ENCODE peak calls at places on chromosomes 13 and 19, in ten cellular contexts. I, U, M, V, O, X, G, J, Z and D are unnamed samples.

GRCh38 chr13:110981379-110981778 is 66.5 kb upstream of the ANKRD10 start:
- DNase-seq in I (no peak), U (no peak), M (no peak), V (no peak), O (no peak), X (no peak), G (no peak), J (no peak), Z (no peak), D (no peak)

GRCh38 chr13:59332966-59333365 is 830.8 kb downstream of the DIAPH3 start:
- DNase-seq in I (no peak), U (no peak), M (no peak), V (no peak), O (no peak), X (no peak), G (no peak), J (no peak), Z (no peak), D (no peak)

GRCh38 chr13:78806457-78806856 is 147.5 kb upstream of the OBI1 start:
- DNase-seq in I (peak; percentile 1), U (no peak), M (no peak), V (no peak), O (no peak), X (no peak), G (no peak), J (no peak), Z (no peak), D (no peak)

GRCh38 chr19:18059902-18060301 is 26.8 kb downstream of the IL12RB1 start:
- DNase-seq in I (no peak), U (no peak), M (no peak), V (no peak), O (no peak), X (no peak), G (no peak), J (no peak), Z (no peak), D (no peak)

GRCh38 chr13:80463673-80464352 is 122.9 kb upstream of the SPRY2 start:
- DNase-seq in I (peak; percentile 43), U (no peak), M (no peak), V (no peak), O (no peak), X (no peak), G (peak; percentile 12), J (no peak), Z (no peak), D (no peak)

GRCh38 chr19:55460670-55461258 is 678 bp downstream of the ISOC2 start:
- DNase-seq in I (peak; percentile 96), U (peak; percentile 87), M (peak; percentile 83), V (peak; percentile 91), O (peak; percentile 84), X (peak; percentile 86), G (peak; percentile 90), J (peak; percentile 83), Z (peak; percentile 93), D (peak; percentile 67)

GRCh38 chr13:94765814-94766213 is 53.5 kb upstream of the SOX21 start:
- DNase-seq in I (no peak), U (no peak), M (no peak), V (no peak), O (no peak), X (no peak), G (no peak), J (no peak), Z (no peak), D (no peak)

GRCh38 chr13:45595968-45596367 is 19.6 kb downstream of the ERICH6B start:
- DNase-seq in I (peak; percentile 14), U (no peak), M (no peak), V (no peak), O (no peak), X (no peak), G (no peak), J (no peak), Z (no peak), D (peak; percentile 7)

GRCh38 chr13:29457299-29457698 is 138.2 kb downstream of the SLC7A1 start:
- DNase-seq in I (peak; percentile 92), U (no peak), M (no peak), V (no peak), O (no peak), X (no peak), G (no peak), J (no peak), Z (no peak), D (peak; percentile 84)

GRCh38 chr13:44734204-44734707 is 158.1 kb upstream of the TSC22D1 start:
- DNase-seq in I (peak; percentile 71), U (peak; percentile 77), M (no peak), V (peak; percentile 36), O (no peak), X (peak; percentile 82), G (peak; percentile 55), J (peak; percentile 63), Z (no peak), D (no peak)

GRCh38 chr13:33644607-33645543 is 173.1 kb upstream of the RFC3 start:
- DNase-seq in I (peak; percentile 75), U (no peak), M (no peak), V (no peak), O (no peak), X (peak; percentile 28), G (peak; percentile 54), J (no peak), Z (no peak), D (no peak)

GRCh38 chr13:33640832-33641231 is 177.1 kb upstream of the RFC3 start:
- DNase-seq in I (no peak), U (no peak), M (no peak), V (no peak), O (no peak), X (no peak), G (no peak), J (no peak), Z (no peak), D (no peak)

GRCh38 chr13:33639640-33640080 is 178.3 kb upstream of the RFC3 start:
- DNase-seq in I (no peak), U (no peak), M (no peak), V (no peak), O (no peak), X (no peak), G (no peak), J (no peak), Z (no peak), D (peak; percentile 36)

GRCh38 chr13:33645591-33646554 is 172.1 kb upstream of the RFC3 start:
- DNase-seq in I (no peak), U (no peak), M (no peak), V (no peak), O (no peak), X (no peak), G (no peak), J (no peak), Z (no peak), D (no peak)

DNA sequence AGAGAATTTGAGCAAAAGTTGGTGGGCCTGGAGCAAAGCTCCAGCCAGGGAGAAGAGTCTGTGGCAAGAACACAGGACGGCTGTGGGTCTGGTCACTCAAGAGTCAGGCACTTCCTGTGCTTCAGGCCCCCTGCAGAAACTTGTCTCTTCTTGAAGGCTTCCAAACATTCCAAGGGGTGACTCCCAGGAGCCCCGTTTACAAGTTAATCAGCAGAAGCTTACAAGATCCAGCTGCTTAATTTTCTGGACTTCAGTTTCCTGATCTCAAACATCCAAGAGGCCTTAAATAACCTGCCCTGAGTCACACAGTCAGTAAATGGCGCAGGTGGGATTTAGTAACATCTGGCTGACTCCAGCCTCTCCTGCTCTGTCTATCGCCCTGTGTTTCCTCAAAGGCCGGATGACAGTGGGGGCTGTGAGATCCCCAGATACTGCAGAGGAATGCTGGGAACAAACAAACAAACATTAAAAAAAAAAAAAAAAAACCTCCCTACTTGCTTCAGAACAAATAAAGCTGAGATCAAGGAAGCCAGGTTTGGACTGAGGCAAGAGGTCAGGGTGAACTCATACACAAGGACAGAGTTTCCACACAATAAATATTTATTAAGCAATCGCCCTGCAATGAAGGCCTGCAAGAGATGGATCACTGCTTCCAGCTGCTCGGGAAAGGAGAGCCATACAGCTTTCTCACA is 175.4 kb upstream of the RFC3 start:
- DNase-seq in I (peak; percentile 95), U (no peak), M (peak; percentile 57), V (peak; percentile 78), O (no peak), X (peak; percentile 55), G (peak; percentile 56), J (no peak), Z (peak; percentile 64), D (peak; percentile 49)
- H3K27ac ChIP-seq in I (no peak overlapping the region), U (no peak overlapping the region), M (peak overlapping the region; percentile 25), V (peak overlapping the region; percentile 79), O (peak overlapping the region; percentile 90), X (peak overlapping the region; percentile 24), G (peak overlapping the region; percentile 64), J (peak overlapping the region; percentile 41), Z (peak overlapping the region; percentile 70), D (peak overlapping the region; percentile 96)

GRCh38 chr19:1032264-1032867 is 6.0 kb downstream of the CNN2 start:
- DNase-seq in I (no peak), U (no peak), M (no peak), V (no peak), O (no peak), X (no peak), G (no peak), J (no peak), Z (no peak), D (no peak)

GRCh38 chr19:1038995-1039645 is 787 bp upstream of the ABCA7 start:
- DNase-seq in I (peak; percentile 48), U (no peak), M (no peak), V (no peak), O (no peak), X (peak; percentile 21), G (no peak), J (no peak), Z (no peak), D (no peak)

GRCh38 chr19:1037553-1038115 is 2.3 kb upstream of the ABCA7 start:
- DNase-seq in I (no peak), U (no peak), M (no peak), V (no peak), O (no peak), X (peak; percentile 13), G (no peak), J (no peak), Z (no peak), D (no peak)

GRCh38 chr19:1039646-1040475 is at the start of gene ABCA7:
- DNase-seq in I (peak; percentile 99), U (peak; percentile 100), M (peak; percentile 100), V (peak; percentile 98), O (peak; percentile 100), X (peak; percentile 98), G (peak; percentile 98), J (peak; percentile 99), Z (peak; percentile 99), D (peak; percentile 96)

GRCh38 chr19:1035998-1036621 is 3.8 kb upstream of the ABCA7 start:
- DNase-seq in I (no peak), U (no peak), M (no peak), V (no peak), O (no peak), X (no peak), G (no peak), J (no peak), Z (no peak), D (no peak)
- TF ChIP-seq CTCF in I (no peak), U (no peak), M (no peak), V (no peak), O (no peak), X (no peak), G (no peak), J (no peak), Z (no peak), D (no peak)

GRCh38 chr19:54203151-54203611 is 2.5 kb downstream of the RPS9 start:
- DNase-seq in I (peak; percentile 49), U (peak; percentile 57), M (no peak), V (peak; percentile 61), O (no peak), X (no peak), G (no peak), J (no peak), Z (no peak), D (no peak)
- H3K27ac ChIP-seq in I (no peak overlapping the region), U (no peak overlapping the region), M (no peak overlapping the region), V (peak overlapping the region; percentile 97), O (peak overlapping the region; percentile 97), X (peak overlapping the region; percentile 86), G (peak overlapping the region; percentile 12), J (no peak overlapping the region), Z (no peak overlapping the region), D (peak overlapping the region; percentile 68)

GRCh38 chr19:45975296-45975695 is 1.6 kb upstream of the NOVA2 start:
- DNase-seq in I (no peak), U (no peak), M (no peak), V (no peak), O (no peak), X (no peak), G (no peak), J (no peak), Z (no peak), D (no peak)
- TF ChIP-seq CTCF in I (no peak), U (no peak), M (no peak), V (no peak), O (no peak), X (no peak), G (no peak), J (no peak), Z (no peak), D (no peak)